ENCODE peak calls at places on chromosome 13, in seven cellular contexts. B, M, T, C, K, D and X are unnamed samples.

GRCh38 chr13:26628706-26629105 is 71.2 kb downstream of the WASF3 start:
- DNase-seq in B (no peak), M (no peak), T (peak), C (no peak), K (no peak), D (no peak), X (peak)

GRCh38 chr13:67223742-67224141 is 6.4 kb downstream of the PCDH9 start:
- DNase-seq in B (no peak), M (no peak), T (no peak), C (no peak), K (no peak), D (no peak), X (no peak)

GRCh38 chr13:113544071-113544891 is 40.3 kb upstream of the TFDP1 start:
- DNase-seq in B (no peak), M (no peak), T (peak), C (no peak), K (peak), D (no peak), X (no peak)

GRCh38 chr13:109858319-109858718 is 71.9 kb upstream of the IRS2 start:
- DNase-seq in B (no peak), M (no peak), T (no peak), C (peak), K (no peak), D (no peak), X (no peak)

GRCh38 chr13:109939838-109940237 is 153.5 kb upstream of the IRS2 start:
- DNase-seq in B (no peak), M (no peak), T (no peak), C (no peak), K (no peak), D (no peak), X (no peak)

GRCh38 chr13:84896128-84896527 is 903.1 kb downstream of the SLITRK6 start:
- DNase-seq in B (peak), M (peak), T (peak), C (peak), K (peak), D (peak), X (peak)

GRCh38 chr13:107865643-107866006 is 349.7 kb downstream of the LIG4 start:
- DNase-seq in B (no peak), M (no peak), T (no peak), C (no peak), K (no peak), D (no peak), X (no peak)

GRCh38 chr13:29496241-29496712 is 99.2 kb downstream of the SLC7A1 start:
- DNase-seq in B (no peak), M (no peak), T (no peak), C (no peak), K (no peak), D (no peak), X (peak)

GRCh38 chr13:43411211-43411610 is 375.6 kb downstream of the ENOX1 start:
- DNase-seq in B (no peak), M (no peak), T (no peak), C (no peak), K (no peak), D (no peak), X (no peak)

GRCh38 chr13:93847162-93847561 is 620.6 kb downstream of the GPC6 start:
- DNase-seq in B (no peak), M (no peak), T (peak), C (no peak), K (no peak), D (no peak), X (no peak)

GRCh38 chr13:30429721-30430694 is 7.7 kb downstream of the UBE2L5 start:
- DNase-seq in B (peak), M (no peak), T (no peak), C (peak), K (no peak), D (peak), X (no peak)

GRCh38 chr13:95710313-95710712 is 33.4 kb downstream of the DNAJC3 start:
- DNase-seq in B (no peak), M (no peak), T (no peak), C (no peak), K (no peak), D (no peak), X (no peak)

GRCh38 chr13:76383671-76384461 is 502.3 kb downstream of the KCTD12 start:
- DNase-seq in B (no peak), M (no peak), T (no peak), C (no peak), K (peak), D (no peak), X (no peak)

GRCh38 chr13:110759710-110760109 is 46.2 kb downstream of the ING1 start:
- DNase-seq in B (no peak), M (no peak), T (no peak), C (no peak), K (no peak), D (no peak), X (no peak)

GRCh38 chr13:110812111-110812868 is 98.8 kb downstream of the ING1 start:
- DNase-seq in B (no peak), M (peak), T (no peak), C (no peak), K (no peak), D (no peak), X (no peak)

GRCh38 chr13:93416943-93417342 is 190.3 kb downstream of the GPC6 start:
- DNase-seq in B (no peak), M (no peak), T (no peak), C (no peak), K (no peak), D (no peak), X (no peak)

GRCh38 chr13:107866007-107866665 is 349.2 kb downstream of the LIG4 start:
- DNase-seq in B (peak), M (peak), T (no peak), C (no peak), K (peak), D (no peak), X (peak)

GRCh38 chr13:101127741-101128353 is 288.5 kb downstream of the NALCN start:
- DNase-seq in B (peak), M (no peak), T (peak), C (peak), K (peak), D (no peak), X (peak)

GRCh38 chr13:76868451-76868850 is 17.8 kb downstream of the KCTD12 start:
- DNase-seq in B (no peak), M (no peak), T (no peak), C (no peak), K (no peak), D (no peak), X (no peak)

GRCh38 chr13:32001392-32001768 is 30.2 kb upstream of the FRY start:
- DNase-seq in B (peak), M (no peak), T (peak), C (peak), K (peak), D (no peak), X (peak)

GRCh38 chr13:107099661-107100060 is 531.7 kb upstream of the ARGLU1 start:
- DNase-seq in B (no peak), M (no peak), T (no peak), C (no peak), K (no peak), D (no peak), X (no peak)

GRCh38 chr13:110499621-110500281 is 61.8 kb downstream of the RAB20 start:
- DNase-seq in B (no peak), M (no peak), T (no peak), C (no peak), K (no peak), D (no peak), X (no peak)

GRCh38 chr13:23557733-23558132 is 12.5 kb upstream of the TNFRSF19 start:
- DNase-seq in B (no peak), M (no peak), T (no peak), C (no peak), K (no peak), D (no peak), X (no peak)

GRCh38 chr13:28531956-28532225 is 37.0 kb upstream of the FLT1 start:
- DNase-seq in B (no peak), M (no peak), T (no peak), C (no peak), K (no peak), D (no peak), X (no peak)

GRCh38 chr13:105219636-105220035 is 1315.8 kb downstream of the EFNB2 start:
- DNase-seq in B (no peak), M (no peak), T (no peak), C (no peak), K (no peak), D (no peak), X (no peak)

GRCh38 chr13:30108913-30109237 is 198.5 kb downstream of the KATNAL1 start:
- DNase-seq in B (no peak), M (no peak), T (peak), C (no peak), K (no peak), D (no peak), X (no peak)

GRCh38 chr13:103100795-103101194 is 34.6 kb upstream of the SLC10A2 start:
- DNase-seq in B (no peak), M (no peak), T (no peak), C (no peak), K (no peak), D (no peak), X (no peak)

GRCh38 chr13:78816592-78816991 is 157.6 kb upstream of the OBI1 start:
- DNase-seq in B (no peak), M (no peak), T (no peak), C (no peak), K (no peak), D (no peak), X (no peak)

DNA sequence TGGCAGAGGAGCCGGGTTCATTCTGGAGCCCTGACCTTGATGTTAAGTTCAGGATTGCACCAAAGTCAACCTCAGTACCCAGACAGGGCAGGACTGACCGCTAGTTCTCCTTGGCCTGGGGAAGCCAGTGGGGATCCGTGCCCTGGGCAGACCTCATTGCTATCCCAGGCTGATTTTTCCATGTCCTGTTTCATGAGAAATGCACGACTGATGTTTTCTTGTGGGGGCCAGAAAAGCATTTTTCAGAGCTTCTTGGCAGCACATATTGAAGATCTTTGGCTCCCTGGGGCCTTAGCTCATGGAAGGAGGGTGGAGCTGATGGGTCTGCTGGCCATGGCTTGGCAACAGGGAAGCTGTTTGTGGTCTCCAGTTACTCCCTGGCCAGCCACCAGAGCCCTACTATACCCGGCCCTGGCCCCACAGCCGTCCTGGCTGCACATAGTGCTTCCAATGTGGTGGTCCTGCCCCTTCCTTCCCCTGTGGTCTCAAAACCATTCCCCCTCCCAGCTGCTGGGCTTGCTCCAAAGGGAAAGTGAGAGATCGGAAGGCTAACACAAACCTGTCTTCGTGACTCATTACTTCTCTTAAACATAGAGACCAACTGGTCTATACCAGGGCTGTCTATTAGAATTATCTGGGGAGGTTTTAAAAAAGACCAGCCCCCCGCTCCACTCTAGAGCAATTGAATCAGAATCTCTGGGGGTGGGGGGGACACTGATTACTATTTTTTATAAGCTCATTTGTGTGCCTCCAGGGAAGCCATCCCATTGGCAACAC is 11.3 kb downstream of the IL17D start:
- DNase-seq in B (no peak), M (no peak), T (no peak), C (no peak), K (no peak), D (no peak), X (no peak)
- TF ChIP-seq JUND in B (no peak), M (no peak), T (no peak), C (no peak), K (no peak), D (no peak), X (no peak)

GRCh38 chr13:41609828-41610227 is 152.5 kb downstream of the RGCC start:
- DNase-seq in B (no peak), M (no peak), T (no peak), C (no peak), K (no peak), D (no peak), X (no peak)

GRCh38 chr13:41613471-41613870 is 156.1 kb downstream of the RGCC start:
- DNase-seq in B (no peak), M (no peak), T (no peak), C (no peak), K (no peak), D (no peak), X (no peak)

GRCh38 chr13:41608779-41609178 is 151.4 kb downstream of the RGCC start:
- DNase-seq in B (no peak), M (no peak), T (no peak), C (no peak), K (peak), D (no peak), X (no peak)

GRCh38 chr13:41610426-41610825 is 153.1 kb downstream of the RGCC start:
- DNase-seq in B (no peak), M (no peak), T (peak), C (no peak), K (no peak), D (no peak), X (no peak)

DNA sequence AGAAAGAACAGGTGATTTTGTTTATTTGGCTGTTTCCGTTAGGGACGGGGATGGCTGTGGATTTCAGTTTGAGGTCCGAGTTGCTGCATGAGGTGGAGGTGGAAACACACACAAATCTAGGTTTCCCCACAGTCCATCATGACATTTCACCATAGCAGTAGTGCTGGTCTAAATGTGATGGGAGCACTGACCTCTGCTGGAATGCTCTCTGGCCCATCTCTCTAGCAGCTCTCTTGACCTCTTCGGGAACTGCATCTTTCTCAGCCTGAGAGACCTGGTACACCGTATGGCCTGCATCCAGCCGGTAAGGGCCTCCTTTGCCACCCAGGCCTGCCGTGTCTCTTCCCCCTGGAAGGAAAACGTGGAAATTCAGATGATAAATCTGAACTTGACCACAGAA is 154.0 kb downstream of the RGCC start:
- DNase-seq in B (no peak), M (no peak), T (no peak), C (no peak), K (no peak), D (no peak), X (no peak)
- TF ChIP-seq JUND in B (no peak), M (no peak), T (no peak), C (no peak), K (no peak), D (no peak), X (no peak)

DNA sequence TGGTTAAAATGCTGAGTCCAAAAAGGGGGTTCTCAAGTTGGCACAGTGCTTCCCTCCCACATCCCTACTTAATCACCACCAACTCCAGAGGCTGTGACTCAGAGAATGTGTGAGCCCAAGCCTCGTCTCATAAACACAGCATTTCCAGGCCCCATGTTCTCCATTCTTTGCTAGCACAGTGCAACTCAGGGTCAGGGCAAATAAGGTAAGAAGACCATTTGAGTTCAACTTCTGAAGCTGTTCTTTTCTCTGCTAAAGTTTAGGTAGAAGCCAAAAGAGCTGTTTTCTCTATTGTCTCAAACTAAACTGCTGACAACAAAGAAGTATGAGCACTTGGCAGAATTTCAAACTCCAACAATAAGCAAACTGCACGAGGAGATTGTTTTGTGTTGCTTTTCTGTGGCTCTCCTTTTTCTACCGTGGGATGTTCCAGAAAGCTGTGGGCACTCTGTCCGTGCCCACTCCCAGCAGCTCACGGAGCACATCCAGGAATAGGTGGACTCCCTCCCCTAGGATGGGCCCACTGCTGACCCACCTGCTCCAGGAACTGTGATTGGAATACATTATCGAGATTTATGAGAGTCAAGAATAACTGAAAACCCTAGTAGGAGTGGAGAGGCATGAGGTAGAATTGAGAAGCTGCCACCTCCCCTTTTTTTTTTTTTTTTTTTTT is 494.3 kb downstream of the COG6 start:
- DNase-seq in B (no peak), M (no peak), T (no peak), C (no peak), K (no peak), D (no peak), X (no peak)
- TF ChIP-seq JUND in B (no peak), M (no peak), T (no peak), C (no peak), K (peak), D (no peak), X (no peak)

GRCh38 chr13:21486322-21486721 is 27.2 kb upstream of the ZDHHC20 start:
- DNase-seq in B (no peak), M (no peak), T (no peak), C (no peak), K (no peak), D (no peak), X (no peak)

GRCh38 chr13:21478881-21479808 is 20.0 kb upstream of the ZDHHC20 start:
- DNase-seq in B (peak), M (no peak), T (peak), C (peak), K (peak), D (no peak), X (peak)

GRCh38 chr13:21483748-21484147 is 24.6 kb upstream of the ZDHHC20 start:
- DNase-seq in B (no peak), M (no peak), T (no peak), C (no peak), K (no peak), D (no peak), X (no peak)

GRCh38 chr13:21476893-21477472 is 17.9 kb upstream of the ZDHHC20 start:
- DNase-seq in B (peak), M (peak), T (peak), C (peak), K (peak), D (peak), X (peak)

GRCh38 chr13:21481359-21481758 is 22.3 kb upstream of the ZDHHC20 start:
- DNase-seq in B (no peak), M (no peak), T (no peak), C (no peak), K (peak), D (no peak), X (no peak)
- TF ChIP-seq JUND in B (no peak), M (no peak), T (no peak), C (no peak), K (no peak), D (no peak), X (no peak)